ENCODE peak calls at places on chromosome 4, in eight cellular contexts. H is mucosa of descending colon; R is T-helper 1 cell; T is stimulated activated CD4-positive, alpha-beta T cell treated with anti-CD3 and anti-CD28 coated beads, Interleukin-15, amount 100 ng/mL, for 1 hour; E is activated CD8-positive, alpha-beta T cell treated with anti-CD3 and anti-CD28 coated beads for 36 hours; G is neural crest cell; U is foreskin fibroblast; B is NCI-H446. D is an unnamed sample.
A peak's percentile ranks its signal among the peaks of the same experiment; 100 is the strongest.

GRCh38 chr4:80500593-80500992 is 165.1 kb downstream of the CFAP299 start:
- DNase-seq in H (no peak), R (no peak), T (no peak), E (peak; percentile 53), G (no peak), U (peak; percentile 27), B (no peak), D (no peak)

GRCh38 chr4:143286733-143287570 is 49.7 kb upstream of the GAB1 start:
- DNase-seq in H (no peak), R (no peak), T (no peak), E (no peak), G (no peak), U (peak; percentile 68), B (no peak), D (no peak)

GRCh38 chr4:78518551-78518950 is 33.0 kb upstream of the ANXA3 start:
- DNase-seq in H (no peak), R (no peak), T (no peak), E (no peak), G (no peak), U (peak; percentile 52), B (no peak), D (no peak)

GRCh38 chr4:90580271-90580825 is 453.2 kb downstream of the CCSER1 start:
- DNase-seq in H (no peak), R (no peak), T (no peak), E (no peak), G (no peak), U (no peak), B (peak; percentile 14), D (no peak)

GRCh38 chr4:78242071-78242470 is 184.9 kb downstream of the FRAS1 start:
- DNase-seq in H (no peak), R (no peak), T (no peak), E (no peak), G (no peak), U (peak; percentile 82), B (no peak), D (no peak)

GRCh38 chr4:23022032-23022431 is 329.3 kb downstream of the GBA3 start:
- DNase-seq in H (no peak), R (no peak), T (no peak), E (no peak), G (no peak), U (peak; percentile 82), B (no peak), D (no peak)

GRCh38 chr4:8699479-8700145 is 107.0 kb downstream of the CPZ start:
- DNase-seq in H (no peak), R (no peak), T (no peak), E (no peak), G (no peak), U (no peak), B (no peak), D (no peak)

GRCh38 chr4:57374866-57375595 is 264.8 kb upstream of the IGFBP7 start:
- DNase-seq in H (no peak), R (no peak), T (no peak), E (no peak), G (no peak), U (peak; percentile 57), B (no peak), D (no peak)

GRCh38 chr4:175127314-175127713 is 209.2 kb downstream of the ADAM29 start:
- DNase-seq in H (no peak), R (no peak), T (no peak), E (no peak), G (no peak), U (peak; percentile 9), B (no peak), D (no peak)

GRCh38 chr4:182453830-182454229 is 210.6 kb downstream of the TENM3 start:
- DNase-seq in H (no peak), R (no peak), T (no peak), E (no peak), G (no peak), U (no peak), B (no peak), D (no peak)

GRCh38 chr4:5708171-5708828 is at the start of gene EVC2:
- DNase-seq in H (peak; percentile 66), R (no peak), T (no peak), E (peak; percentile 52), G (peak; percentile 51), U (peak; percentile 85), B (no peak), D (no peak)

GRCh38 chr4:84531689-84532088 is 32.6 kb upstream of the NKX6-1 start:
- DNase-seq in H (no peak), R (no peak), T (no peak), E (no peak), G (no peak), U (no peak), B (no peak), D (no peak)

GRCh38 chr4:109590841-109591357 is 30.9 kb downstream of the MCUB start:
- DNase-seq in H (no peak), R (no peak), T (no peak), E (no peak), G (no peak), U (no peak), B (no peak), D (no peak)

GRCh38 chr4:891747-892146 is 40.4 kb downstream of the GAK start:
- DNase-seq in H (no peak), R (no peak), T (no peak), E (peak; percentile 54), G (peak; percentile 23), U (no peak), B (no peak), D (no peak)

GRCh38 chr4:128871948-128872347 is 62.4 kb downstream of the JADE1 start:
- DNase-seq in H (no peak), R (no peak), T (no peak), E (no peak), G (no peak), U (peak; percentile 65), B (no peak), D (no peak)

GRCh38 chr4:170682511-170682910 is 592.8 kb upstream of the AADAT start:
- DNase-seq in H (no peak), R (no peak), T (no peak), E (no peak), G (no peak), U (no peak), B (no peak), D (no peak)